ENCODE peak calls at places on chromosome 11, in six cellular contexts. One of them, this sample, is unnamed.
A peak's percentile ranks its signal among the peaks of the same experiment; 100 is the strongest.

GRCh38 chr11:110479445-110480101 is 49.8 kb downstream of the FDX1 start:
- DNase-seq in neural crest cell: no peak
- DNase-seq in heart right ventricle: no peak
- DNase-seq in PC-3: no peak
- DNase-seq in dorsolateral prefrontal cortex: no peak
- DNase-seq in fibroblast of villous mesenchyme: peak; percentile 44
- DNase-seq in this sample: no peak

GRCh38 chr11:69630009-69630870 is 10.7 kb upstream of the CCND1 start:
- DNase-seq in neural crest cell: no peak
- DNase-seq in PC-3: peak; percentile 26
- DNase-seq in fibroblast of villous mesenchyme: no peak
- DNase-seq in heart right ventricle: no peak
- DNase-seq in dorsolateral prefrontal cortex: no peak
- DNase-seq in this sample: no peak

GRCh38 chr11:103537904-103538502 is 428.8 kb downstream of the DYNC2H1 start:
- DNase-seq in dorsolateral prefrontal cortex: no peak
- DNase-seq in PC-3: peak; percentile 80
- DNase-seq in neural crest cell: no peak
- DNase-seq in fibroblast of villous mesenchyme: peak; percentile 46
- DNase-seq in heart right ventricle: no peak
- DNase-seq in this sample: no peak

GRCh38 chr11:126861796-126862195 is 138.8 kb downstream of the KIRREL3 start:
- DNase-seq in fibroblast of villous mesenchyme: no peak
- DNase-seq in neural crest cell: no peak
- DNase-seq in dorsolateral prefrontal cortex: no peak
- DNase-seq in heart right ventricle: no peak
- DNase-seq in PC-3: no peak
- DNase-seq in this sample: no peak

GRCh38 chr11:14414470-14415461 is 55.8 kb upstream of the RRAS2 start:
- DNase-seq in fibroblast of villous mesenchyme: peak; percentile 69
- DNase-seq in PC-3: no peak
- DNase-seq in dorsolateral prefrontal cortex: no peak
- DNase-seq in heart right ventricle: no peak
- DNase-seq in neural crest cell: no peak
- DNase-seq in this sample: peak; percentile 48

GRCh38 chr11:71251761-71252433 is 480 bp downstream of the SHANK2 start:
- DNase-seq in dorsolateral prefrontal cortex: no peak
- DNase-seq in heart right ventricle: peak; percentile 19
- DNase-seq in PC-3: peak; percentile 59
- DNase-seq in neural crest cell: peak; percentile 57
- DNase-seq in fibroblast of villous mesenchyme: no peak
- DNase-seq in this sample: peak; percentile 48

GRCh38 chr11:67015048-67015447 is 7.9 kb upstream of the SYT12 start:
- DNase-seq in heart right ventricle: no peak
- DNase-seq in fibroblast of villous mesenchyme: no peak
- DNase-seq in PC-3: no peak
- DNase-seq in dorsolateral prefrontal cortex: no peak
- DNase-seq in neural crest cell: no peak
- DNase-seq in this sample: no peak

GRCh38 chr11:89381094-89381493 is 110.1 kb downstream of the NOX4 start:
- DNase-seq in PC-3: peak; percentile 80
- DNase-seq in fibroblast of villous mesenchyme: peak; percentile 88
- DNase-seq in dorsolateral prefrontal cortex: no peak
- DNase-seq in neural crest cell: no peak
- DNase-seq in heart right ventricle: no peak
- DNase-seq in this sample: no peak

GRCh38 chr11:116586392-116586791 is 186.4 kb downstream of the BUD13 start:
- DNase-seq in PC-3: no peak
- DNase-seq in neural crest cell: no peak
- DNase-seq in heart right ventricle: no peak
- DNase-seq in dorsolateral prefrontal cortex: no peak
- DNase-seq in fibroblast of villous mesenchyme: no peak
- DNase-seq in this sample: no peak

GRCh38 chr11:43580735-43581369 is 99.7 kb upstream of the HSD17B12 start:
- DNase-seq in PC-3: no peak
- DNase-seq in dorsolateral prefrontal cortex: no peak
- DNase-seq in fibroblast of villous mesenchyme: no peak
- DNase-seq in heart right ventricle: no peak
- DNase-seq in neural crest cell: no peak
- DNase-seq in this sample: peak; percentile 27

GRCh38 chr11:76680517-76681425 is 10.2 kb upstream of the LRRC32 start:
- DNase-seq in PC-3: peak; percentile 81
- DNase-seq in dorsolateral prefrontal cortex: peak; percentile 66
- DNase-seq in heart right ventricle: peak; percentile 66
- DNase-seq in neural crest cell: peak; percentile 88
- DNase-seq in fibroblast of villous mesenchyme: peak; percentile 75
- DNase-seq in this sample: peak; percentile 84

GRCh38 chr11:66419825-66420224 is 1.0 kb upstream of the NPAS4 start:
- DNase-seq in PC-3: no peak
- DNase-seq in neural crest cell: no peak
- DNase-seq in fibroblast of villous mesenchyme: no peak
- DNase-seq in heart right ventricle: no peak
- DNase-seq in dorsolateral prefrontal cortex: peak; percentile 46
- DNase-seq in this sample: no peak

GRCh38 chr11:102552020-102552419 is 21.5 kb upstream of the MMP7 start:
- DNase-seq in fibroblast of villous mesenchyme: no peak
- DNase-seq in neural crest cell: no peak
- DNase-seq in dorsolateral prefrontal cortex: no peak
- DNase-seq in PC-3: no peak
- DNase-seq in heart right ventricle: no peak
- DNase-seq in this sample: no peak

GRCh38 chr11:44611088-44611487 is 45.6 kb downstream of the CD82 start:
- DNase-seq in fibroblast of villous mesenchyme: peak; percentile 19
- DNase-seq in heart right ventricle: no peak
- DNase-seq in dorsolateral prefrontal cortex: no peak
- DNase-seq in PC-3: no peak
- DNase-seq in neural crest cell: no peak
- DNase-seq in this sample: no peak

GRCh38 chr11:117822031-117822521 is 2.5 kb downstream of the FXYD2 start:
- DNase-seq in fibroblast of villous mesenchyme: no peak
- DNase-seq in heart right ventricle: peak; percentile 59
- DNase-seq in PC-3: peak; percentile 36
- DNase-seq in dorsolateral prefrontal cortex: peak; percentile 60
- DNase-seq in neural crest cell: peak; percentile 43
- DNase-seq in this sample: peak; percentile 60

GRCh38 chr11:48095779-48096470 is 115.6 kb downstream of the PTPRJ start:
- DNase-seq in dorsolateral prefrontal cortex: no peak
- DNase-seq in heart right ventricle: no peak
- DNase-seq in PC-3: no peak
- DNase-seq in fibroblast of villous mesenchyme: no peak
- DNase-seq in neural crest cell: no peak
- DNase-seq in this sample: no peak

GRCh38 chr11:25423436-25424184 is 908.3 kb upstream of the ANO3 start:
- DNase-seq in dorsolateral prefrontal cortex: no peak
- DNase-seq in neural crest cell: no peak
- DNase-seq in heart right ventricle: no peak
- DNase-seq in fibroblast of villous mesenchyme: peak; percentile 2
- DNase-seq in PC-3: peak; percentile 41
- DNase-seq in this sample: no peak

GRCh38 chr11:2142762-2143202 is 3.6 kb upstream of the IGF2 start:
- DNase-seq in fibroblast of villous mesenchyme: peak; percentile 32
- DNase-seq in PC-3: peak; percentile 60
- DNase-seq in dorsolateral prefrontal cortex: no peak
- DNase-seq in neural crest cell: no peak
- DNase-seq in heart right ventricle: no peak
- DNase-seq in this sample: peak; percentile 70

GRCh38 chr11:211741-212140 is 4.2 kb downstream of the RIC8A start:
- DNase-seq in dorsolateral prefrontal cortex: no peak
- DNase-seq in fibroblast of villous mesenchyme: no peak
- DNase-seq in PC-3: no peak
- DNase-seq in heart right ventricle: no peak
- DNase-seq in neural crest cell: no peak
- DNase-seq in this sample: no peak

GRCh38 chr11:41306435-41306834 is 153.0 kb downstream of the LRRC4C start:
- DNase-seq in neural crest cell: no peak
- DNase-seq in PC-3: no peak
- DNase-seq in fibroblast of villous mesenchyme: no peak
- DNase-seq in heart right ventricle: no peak
- DNase-seq in dorsolateral prefrontal cortex: no peak
- DNase-seq in this sample: peak; percentile 16

GRCh38 chr11:34869425-34869824 is 46.8 kb downstream of the APIP start:
- DNase-seq in heart right ventricle: no peak
- DNase-seq in neural crest cell: no peak
- DNase-seq in dorsolateral prefrontal cortex: no peak
- DNase-seq in PC-3: no peak
- DNase-seq in fibroblast of villous mesenchyme: no peak
- DNase-seq in this sample: no peak

GRCh38 chr11:88288560-88288959 is 49.0 kb downstream of the CTSC start:
- DNase-seq in fibroblast of villous mesenchyme: no peak
- DNase-seq in PC-3: peak; percentile 71
- DNase-seq in dorsolateral prefrontal cortex: no peak
- DNase-seq in neural crest cell: no peak
- DNase-seq in heart right ventricle: no peak
- DNase-seq in this sample: no peak

GRCh38 chr11:88297320-88298263 is 39.9 kb downstream of the CTSC start:
- DNase-seq in fibroblast of villous mesenchyme: no peak
- DNase-seq in PC-3: no peak
- DNase-seq in neural crest cell: no peak
- DNase-seq in heart right ventricle: no peak
- DNase-seq in dorsolateral prefrontal cortex: no peak
- DNase-seq in this sample: no peak

GRCh38 chr11:88293931-88294330 is 43.6 kb downstream of the CTSC start:
- DNase-seq in dorsolateral prefrontal cortex: no peak
- DNase-seq in PC-3: no peak
- DNase-seq in fibroblast of villous mesenchyme: peak; percentile 63
- DNase-seq in heart right ventricle: no peak
- DNase-seq in neural crest cell: no peak
- DNase-seq in this sample: no peak

GRCh38 chr11:88295028-88295427 is 42.5 kb downstream of the CTSC start:
- DNase-seq in neural crest cell: no peak
- DNase-seq in heart right ventricle: no peak
- DNase-seq in dorsolateral prefrontal cortex: no peak
- DNase-seq in PC-3: no peak
- DNase-seq in fibroblast of villous mesenchyme: no peak
- DNase-seq in this sample: no peak

GRCh38 chr11:88292156-88292844 is 45.2 kb downstream of the CTSC start:
- DNase-seq in PC-3: peak; percentile 85
- DNase-seq in neural crest cell: no peak
- DNase-seq in fibroblast of villous mesenchyme: no peak
- DNase-seq in dorsolateral prefrontal cortex: no peak
- DNase-seq in heart right ventricle: no peak
- DNase-seq in this sample: no peak
- TF ChIP-seq CTCF in PC-3: peak; percentile 47
- TF ChIP-seq CTCF in neural crest cell: no peak
- TF ChIP-seq CTCF in fibroblast of villous mesenchyme: no peak
- TF ChIP-seq CTCF in dorsolateral prefrontal cortex: no peak
- TF ChIP-seq CTCF in heart right ventricle: no peak
- TF ChIP-seq CTCF in this sample: no peak

GRCh38 chr11:96949464-96949863 is 559.7 kb downstream of the JRKL start:
- DNase-seq in fibroblast of villous mesenchyme: no peak
- DNase-seq in heart right ventricle: no peak
- DNase-seq in neural crest cell: no peak
- DNase-seq in dorsolateral prefrontal cortex: no peak
- DNase-seq in PC-3: no peak
- DNase-seq in this sample: no peak

GRCh38 chr11:96942855-96943254 is 553.0 kb downstream of the JRKL start:
- DNase-seq in PC-3: no peak
- DNase-seq in dorsolateral prefrontal cortex: no peak
- DNase-seq in heart right ventricle: no peak
- DNase-seq in neural crest cell: no peak
- DNase-seq in fibroblast of villous mesenchyme: no peak
- DNase-seq in this sample: no peak

GRCh38 chr11:96948066-96948465 is 558.3 kb downstream of the JRKL start:
- DNase-seq in PC-3: no peak
- DNase-seq in neural crest cell: no peak
- DNase-seq in heart right ventricle: no peak
- DNase-seq in dorsolateral prefrontal cortex: no peak
- DNase-seq in fibroblast of villous mesenchyme: no peak
- DNase-seq in this sample: no peak

GRCh38 chr11:96943970-96944369 is 554.2 kb downstream of the JRKL start:
- DNase-seq in fibroblast of villous mesenchyme: no peak
- DNase-seq in PC-3: peak; percentile 25
- DNase-seq in dorsolateral prefrontal cortex: no peak
- DNase-seq in neural crest cell: no peak
- DNase-seq in heart right ventricle: no peak
- DNase-seq in this sample: no peak
- TF ChIP-seq CTCF in fibroblast of villous mesenchyme: no peak
- TF ChIP-seq CTCF in PC-3: no peak
- TF ChIP-seq CTCF in dorsolateral prefrontal cortex: no peak
- TF ChIP-seq CTCF in neural crest cell: no peak
- TF ChIP-seq CTCF in heart right ventricle: no peak
- TF ChIP-seq CTCF in this sample: no peak

GRCh38 chr11:62545437-62546243 is 966 bp downstream of the AHNAK start:
- DNase-seq in dorsolateral prefrontal cortex: no peak
- DNase-seq in PC-3: peak; percentile 99
- DNase-seq in heart right ventricle: peak; percentile 97
- DNase-seq in neural crest cell: no peak
- DNase-seq in fibroblast of villous mesenchyme: peak; percentile 95
- DNase-seq in this sample: peak; percentile 47
- TF ChIP-seq CTCF in dorsolateral prefrontal cortex: no peak
- TF ChIP-seq CTCF in PC-3: no peak
- TF ChIP-seq CTCF in heart right ventricle: peak; percentile 13
- TF ChIP-seq CTCF in neural crest cell: no peak
- TF ChIP-seq CTCF in fibroblast of villous mesenchyme: peak; percentile 4
- TF ChIP-seq CTCF in this sample: no peak

GRCh38 chr11:8058216-8058615 is 22.8 kb upstream of the TUB start:
- DNase-seq in neural crest cell: no peak
- DNase-seq in fibroblast of villous mesenchyme: no peak
- DNase-seq in PC-3: no peak
- DNase-seq in heart right ventricle: no peak
- DNase-seq in dorsolateral prefrontal cortex: no peak
- DNase-seq in this sample: no peak

GRCh38 chr11:8059030-8059429 is 22.0 kb upstream of the TUB start:
- DNase-seq in dorsolateral prefrontal cortex: no peak
- DNase-seq in PC-3: no peak
- DNase-seq in fibroblast of villous mesenchyme: no peak
- DNase-seq in neural crest cell: no peak
- DNase-seq in heart right ventricle: no peak
- DNase-seq in this sample: no peak

GRCh38 chr11:8056810-8057463 is 24.1 kb upstream of the TUB start:
- DNase-seq in heart right ventricle: no peak
- DNase-seq in neural crest cell: no peak
- DNase-seq in PC-3: no peak
- DNase-seq in dorsolateral prefrontal cortex: no peak
- DNase-seq in fibroblast of villous mesenchyme: peak; percentile 95
- DNase-seq in this sample: no peak

GRCh38 chr11:8055836-8056526 is 25.0 kb upstream of the TUB start:
- DNase-seq in heart right ventricle: no peak
- DNase-seq in PC-3: no peak
- DNase-seq in neural crest cell: no peak
- DNase-seq in dorsolateral prefrontal cortex: no peak
- DNase-seq in fibroblast of villous mesenchyme: no peak
- DNase-seq in this sample: no peak

DNA sequence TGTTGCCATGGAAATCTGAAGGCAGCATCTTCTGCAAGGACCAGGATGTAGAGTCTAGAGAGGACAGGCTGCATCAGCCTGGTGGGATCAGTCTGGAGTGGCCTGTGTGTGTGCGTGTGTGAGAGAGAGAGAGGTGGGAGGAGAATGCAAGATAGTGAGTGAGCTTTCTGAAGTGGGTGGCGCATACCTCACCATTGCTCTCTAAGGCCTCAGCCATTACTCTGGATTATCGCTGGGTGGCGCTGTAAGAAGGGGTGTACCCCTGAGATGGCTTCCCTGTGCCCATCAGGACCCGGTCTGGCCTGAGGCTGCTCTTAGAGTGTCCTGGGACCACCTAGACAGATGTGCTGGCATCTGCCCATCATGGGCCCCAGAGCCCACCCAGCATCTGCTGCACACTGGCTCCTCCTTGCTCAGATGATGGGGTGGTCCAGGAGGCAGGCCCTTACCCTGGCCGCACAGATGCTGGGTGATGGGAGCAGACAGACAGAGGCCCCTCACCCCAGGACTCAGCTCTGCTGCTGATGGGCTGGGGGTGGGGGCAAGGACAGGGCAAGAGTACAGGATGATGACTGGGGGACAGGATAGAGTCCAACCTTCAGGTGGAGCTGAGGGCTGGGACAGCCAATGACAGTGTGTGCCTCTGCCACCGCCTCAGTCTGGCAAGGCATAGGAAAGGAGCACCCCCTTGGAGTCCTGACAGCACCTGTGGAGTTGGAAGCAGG is 25.7 kb upstream of the TUB start:
- DNase-seq in PC-3: no peak
- DNase-seq in fibroblast of villous mesenchyme: no peak
- DNase-seq in dorsolateral prefrontal cortex: no peak
- DNase-seq in neural crest cell: no peak
- DNase-seq in heart right ventricle: no peak
- DNase-seq in this sample: no peak
- TF ChIP-seq CTCF in PC-3: peak; percentile 47
- TF ChIP-seq CTCF in fibroblast of villous mesenchyme: no peak
- TF ChIP-seq CTCF in dorsolateral prefrontal cortex: no peak
- TF ChIP-seq CTCF in neural crest cell: peak; percentile 25
- TF ChIP-seq CTCF in heart right ventricle: peak; percentile 10
- TF ChIP-seq CTCF in this sample: no peak

This sample was measured in GM10248.